ENCODE peak calls at places on chromosome 9, in seven cellular contexts. R is endothelial cell of umbilical vein, H is GM23248, T is SK-N-SH, M is neural progenitor cell, J is hepatocyte, E is mammary epithelial cell. O is an unnamed sample. For H3K79me2 and H3K9me3, the result is how much of the 10 kb centered on the place peaks cover.

GRCh38 chr9:35686222-35687203 is 3.2 kb downstream of the TPM2 start:
- DNase-seq in R (no peak), H (peak), T (no peak), M (no peak), J (no peak), E (no peak), O (peak)

GRCh38 chr9:76609285-76610008 is 150.5 kb downstream of the GCNT1 start:
- DNase-seq in R (no peak), H (no peak), T (no peak), M (no peak), J (no peak), E (no peak), O (no peak)

GRCh38 chr9:12916037-12916436 is 141.2 kb downstream of the LURAP1L start:
- DNase-seq in R (no peak), H (peak), T (no peak), M (peak), J (no peak), E (peak), O (peak)

GRCh38 chr9:20559236-20559896 is 62.9 kb downstream of the MLLT3 start:
- DNase-seq in R (no peak), H (peak), T (no peak), M (no peak), J (no peak), E (peak), O (peak)

GRCh38 chr9:75071530-75072122 is 16.3 kb downstream of the NMRK1 start:
- DNase-seq in R (no peak), H (no peak), T (no peak), M (no peak), J (no peak), E (peak), O (peak)

GRCh38 chr9:132989014-132989310 is 10.5 kb downstream of the GFI1B start:
- DNase-seq in R (no peak), H (no peak), T (no peak), M (no peak), J (no peak), E (no peak), O (no peak)

GRCh38 chr9:34185778-34186551 is 7.1 kb downstream of the UBAP1 start:
- DNase-seq in R (peak), H (peak), T (no peak), M (no peak), J (peak), E (peak), O (peak)

GRCh38 chr9:137382728-137383452 is 40.1 kb downstream of the EXD3 start:
- DNase-seq in R (no peak), H (no peak), T (no peak), M (no peak), J (no peak), E (no peak), O (no peak)

GRCh38 chr9:137162505-137163100 is 7.2 kb downstream of the LRRC26 start:
- DNase-seq in R (no peak), H (peak), T (no peak), M (peak), J (peak), E (no peak), O (no peak)

GRCh38 chr9:122372856-122373845 is 2.3 kb downstream of the PTGS1 start:
- DNase-seq in R (no peak), H (no peak), T (no peak), M (no peak), J (no peak), E (no peak), O (no peak)

GRCh38 chr9:104810421-104811339 is 46.8 kb downstream of the NIPSNAP3B start:
- DNase-seq in R (no peak), H (peak), T (no peak), M (no peak), J (no peak), E (peak), O (peak)

GRCh38 chr9:32866292-32866691 is 83.0 kb downstream of the TMEM215 start:
- DNase-seq in R (no peak), H (peak), T (no peak), M (no peak), J (no peak), E (no peak), O (peak)

GRCh38 chr9:113631093-113631765 is 167.7 kb downstream of the RGS3 start:
- DNase-seq in R (no peak), H (peak), T (no peak), M (no peak), J (no peak), E (no peak), O (no peak)

GRCh38 chr9:77163889-77164288 is 13.4 kb upstream of the VPS13A start:
- DNase-seq in R (peak), H (peak), T (no peak), M (no peak), J (peak), E (peak), O (peak)

GRCh38 chr9:91001146-91001611 is 199.6 kb downstream of the SYK start:
- DNase-seq in R (peak), H (peak), T (peak), M (no peak), J (no peak), E (peak), O (peak)

GRCh38 chr9:78691531-78691930 is 394.6 kb downstream of the PSAT1 start:
- DNase-seq in R (no peak), H (peak), T (no peak), M (no peak), J (no peak), E (no peak), O (peak)

GRCh38 chr9:93586290-93587057 is 10.1 kb downstream of the PHF2 start:
- DNase-seq in R (no peak), H (peak), T (no peak), M (no peak), J (no peak), E (no peak), O (no peak)

GRCh38 chr9:16405421-16405820 is 465.0 kb downstream of the BNC2 start:
- DNase-seq in R (no peak), H (no peak), T (no peak), M (no peak), J (no peak), E (no peak), O (no peak)

GRCh38 chr9:33429256-33430080 is 17.9 kb downstream of the AQP3 start:
- DNase-seq in R (no peak), H (peak), T (no peak), M (no peak), J (no peak), E (no peak), O (no peak)

GRCh38 chr9:83266618-83267543 is 203.9 kb upstream of the RASEF start:
- DNase-seq in R (peak), H (peak), T (no peak), M (no peak), J (peak), E (no peak), O (no peak)

GRCh38 chr9:90432951-90433350 is 209.7 kb downstream of the DIRAS2 start:
- DNase-seq in R (no peak), H (no peak), T (no peak), M (no peak), J (peak), E (no peak), O (no peak)

GRCh38 chr9:71253021-71253420 is 131.6 kb upstream of the TRPM3 start:
- DNase-seq in R (no peak), H (peak), T (no peak), M (no peak), J (no peak), E (peak), O (no peak)

GRCh38 chr9:36924071-36924470 is 110.0 kb downstream of the PAX5 start:
- DNase-seq in R (peak), H (peak), T (no peak), M (no peak), J (peak), E (peak), O (peak)

GRCh38 chr9:117334101-117334500 is 80.8 kb downstream of the ASTN2 start:
- DNase-seq in R (no peak), H (no peak), T (no peak), M (peak), J (peak), E (no peak), O (no peak)

GRCh38 chr9:136048560-136049411 is 46.3 kb downstream of the NACC2 start:
- DNase-seq in R (no peak), H (no peak), T (no peak), M (no peak), J (no peak), E (no peak), O (no peak)

GRCh38 chr9:135750786-135751185 is 48.8 kb downstream of the KCNT1 start:
- DNase-seq in R (no peak), H (no peak), T (no peak), M (no peak), J (no peak), E (no peak), O (no peak)

GRCh38 chr9:128275198-128276007 is at the start of gene GOLGA2:
- DNase-seq in R (peak), H (peak), T (peak), M (peak), J (peak), E (no peak), O (peak)

GRCh38 chr9:128271112-128271511 is 4.7 kb downstream of the GOLGA2 start:
- DNase-seq in R (no peak), H (no peak), T (no peak), M (no peak), J (no peak), E (peak), O (no peak)

GRCh38 chr9:128274245-128274644 is 1.6 kb downstream of the GOLGA2 start:
- DNase-seq in R (no peak), H (peak), T (no peak), M (no peak), J (no peak), E (no peak), O (no peak)

GRCh38 chr9:128266868-128267590 is 8.8 kb downstream of the GOLGA2 start:
- DNase-seq in R (no peak), H (no peak), T (no peak), M (no peak), J (no peak), E (no peak), O (no peak)

GRCh38 chr9:128271512-128271911 is 4.3 kb downstream of the GOLGA2 start:
- DNase-seq in R (no peak), H (no peak), T (no peak), M (no peak), J (no peak), E (no peak), O (no peak)
- H3K79me2 ChIP-seq in R (under half), H (half or more), T (under half), M (under half), J (under half), E (under half), O (under half)

GRCh38 chr9:25830381-25830780 is 152.1 kb upstream of the TUSC1 start:
- DNase-seq in R (no peak), H (no peak), T (no peak), M (no peak), J (no peak), E (no peak), O (no peak)
- H3K9me3 ChIP-seq in R (under half), H (under half), T (under half), M (under half), J (under half), E (under half), O (under half)

DNA sequence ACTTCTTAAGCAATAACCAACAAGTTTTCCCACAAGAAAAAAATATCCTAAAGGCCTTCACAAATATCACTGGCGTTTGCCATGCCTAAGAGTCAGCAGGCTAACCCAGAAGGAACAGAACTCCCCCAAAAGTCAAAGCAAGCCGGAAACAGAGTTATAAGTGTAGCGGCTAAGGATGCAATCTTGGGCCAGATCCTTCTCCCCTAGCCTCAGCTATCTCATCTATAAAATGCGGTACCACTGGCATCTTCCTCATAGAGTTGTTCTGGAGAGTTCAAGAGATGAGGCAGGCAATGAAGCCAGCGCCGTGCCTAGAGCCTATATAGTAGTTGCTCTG is 640 bp downstream of the DPM2 start:
- DNase-seq in R (no peak), H (no peak), T (no peak), M (no peak), J (no peak), E (no peak), O (no peak)
- H3K79me2 ChIP-seq in R (under half), H (under half), T (under half), M (under half), J (under half), E (under half), O (under half)

GRCh38 chr9:103372828-103373227 is 377.7 kb downstream of the CYLC2 start:
- DNase-seq in R (no peak), H (no peak), T (no peak), M (no peak), J (no peak), E (no peak), O (no peak)

DNA sequence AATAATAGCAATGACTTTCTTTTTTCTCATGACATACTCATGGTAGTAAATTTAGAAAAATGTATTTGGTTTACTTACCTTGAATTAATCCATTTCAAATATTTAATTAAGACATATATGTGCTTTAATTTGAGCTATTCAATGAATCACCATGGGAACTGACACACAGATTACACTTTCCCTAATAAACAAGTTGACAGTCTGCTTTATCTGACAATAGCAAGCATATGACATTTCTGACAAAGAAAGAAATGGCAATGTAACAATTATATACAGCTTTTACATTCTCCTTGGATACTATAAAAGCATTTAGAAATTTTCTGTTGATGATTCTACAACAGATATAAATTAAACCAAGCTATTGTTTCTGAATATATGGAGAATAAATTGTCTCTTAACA is 382.5 kb downstream of the CYLC2 start:
- DNase-seq in R (no peak), H (no peak), T (no peak), M (no peak), J (no peak), E (no peak), O (no peak)
- H3K9me3 ChIP-seq in R (under half), H (under half), T (under half), M (under half), J (under half), E (under half), O (under half)

GRCh38 chr9:131720330-131720729 is 19.5 kb downstream of the RAPGEF1 start:
- DNase-seq in R (no peak), H (no peak), T (no peak), M (no peak), J (no peak), E (no peak), O (no peak)
- H3K79me2 ChIP-seq in R (half or more), H (half or more), T (half or more), M (under half), J (half or more), E (half or more), O (under half)

DNA sequence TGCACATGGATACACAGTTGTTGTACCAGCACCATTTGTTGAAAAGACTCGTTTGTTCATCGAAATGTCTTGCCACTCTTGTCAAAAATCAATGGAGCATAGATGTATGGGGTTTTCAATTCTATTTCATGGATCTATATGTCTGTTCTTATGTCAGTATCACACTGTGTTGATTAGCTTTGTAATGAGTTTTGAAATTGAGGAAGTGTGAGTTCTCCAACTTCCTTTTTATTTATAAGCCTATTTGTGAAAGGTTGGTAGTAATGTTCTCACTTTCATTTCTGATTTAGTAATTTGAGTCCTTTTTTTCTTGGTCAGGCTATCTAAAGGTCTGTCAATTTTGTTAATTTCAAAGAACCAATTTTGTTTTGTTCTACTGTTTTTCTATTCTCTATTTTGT is 26.1 kb downstream of the ZNF510 start:
- DNase-seq in R (no peak), H (no peak), T (no peak), M (no peak), J (no peak), E (no peak), O (no peak)
- H3K9me3 ChIP-seq in R (under half), H (under half), T (under half), M (under half), J (under half), E (under half), O (under half)

GRCh38 chr9:88400021-88400420 is 11.8 kb downstream of the SPIN1 start:
- DNase-seq in R (no peak), H (peak), T (no peak), M (no peak), J (peak), E (peak), O (peak)
- H3K79me2 ChIP-seq in R (half or more), H (half or more), T (half or more), M (half or more), J (half or more), E (half or more), O (half or more)

GRCh38 chr9:24545285-24545684 is 412 bp downstream of the IZUMO3 start:
- DNase-seq in R (no peak), H (no peak), T (no peak), M (peak), J (no peak), E (no peak), O (no peak)

GRCh38 chr9:24545847-24546522 is at the start of gene IZUMO3:
- DNase-seq in R (no peak), H (no peak), T (no peak), M (no peak), J (no peak), E (no peak), O (no peak)
- H3K9me3 ChIP-seq in R (under half), H (under half), T (under half), M (under half), J (under half), E (under half), O (under half)

O was measured in fibroblast of lung.